ENCODE peak calls at places on chromosomes 7 and 10, in five cellular contexts. P is adrenal gland, Z is islet precursor cell, N is GM13977, B is nephron progenitor cell. G is an unnamed sample.

GRCh38 chr10:68543004-68543918 is 15.9 kb upstream of the SLC25A16 start:
- DNase-seq in N (peak; percentile 48), Z (peak; percentile 68), B (no peak), P (no peak), G (no peak)

GRCh38 chr10:13518076-13518692 is 10.6 kb downstream of the BEND7 start:
- DNase-seq in Z (no peak), P (no peak), B (peak; percentile 37), N (peak; percentile 53), G (no peak)

GRCh38 chr10:75276029-75276872 is 40.5 kb upstream of the COMTD1 start:
- DNase-seq in B (no peak), Z (no peak), N (no peak), P (no peak), G (no peak)

GRCh38 chr10:125064681-125065492 is 95.5 kb downstream of the CTBP2 start:
- DNase-seq in Z (peak; percentile 92), P (no peak), B (no peak), N (peak; percentile 88), G (no peak)

GRCh38 chr10:111035542-111035941 is 41.3 kb upstream of the ADRA2A start:
- DNase-seq in N (no peak), P (no peak), B (no peak), Z (no peak), G (no peak)

GRCh38 chr10:101903827-101904520 is 60.4 kb upstream of the KCNIP2 start:
- DNase-seq in Z (no peak), P (no peak), B (no peak), N (peak; percentile 50), G (no peak)

GRCh38 chr10:624605-625334 is 64.7 kb downstream of the DIP2C start:
- DNase-seq in N (no peak), B (peak; percentile 45), Z (peak; percentile 98), P (peak; percentile 92), G (no peak)

GRCh38 chr10:23016636-23017035 is 78.7 kb upstream of the MSRB2 start:
- DNase-seq in N (no peak), B (no peak), P (no peak), Z (no peak), G (no peak)

GRCh38 chr7:8197994-8198698 is 63.8 kb downstream of the ICA1 start:
- DNase-seq in Z (no peak), N (no peak), B (no peak), P (no peak), G (no peak)

GRCh38 chr7:77516085-77516484 is 21.0 kb upstream of the PTPN12 start:
- DNase-seq in B (no peak), Z (no peak), N (no peak), P (no peak), G (no peak)

GRCh38 chr7:23966941-23967340 is 256.9 kb downstream of the STK31 start:
- DNase-seq in B (no peak), P (no peak), Z (no peak), N (no peak), G (no peak)

G was measured in CD4-positive, alpha-beta memory T cell.